ENCODE peak calls at places on chromosomes 6 and 20, in four cellular contexts. F is HCT116, I is T-helper 1 cell, V is T-helper 2 cell. E is an unnamed sample.

GRCh38 chr6:38508894-38509293 is 130.8 kb downstream of the BTBD9 start:
- DNase-seq in F (no peak), I (no peak), V (no peak), E (peak; percentile 52)

GRCh38 chr6:130070747-130071146 is 52.4 kb downstream of the L3MBTL3 start:
- DNase-seq in F (no peak), I (no peak), V (peak; percentile 19), E (no peak)

GRCh38 chr20:42024653-42025052 is 406.5 kb upstream of the CHD6 start:
- DNase-seq in F (no peak), I (no peak), V (peak; percentile 14), E (no peak)

GRCh38 chr6:94341173-94341572 is 921.8 kb upstream of the EPHA7 start:
- DNase-seq in F (no peak), I (no peak), V (no peak), E (no peak)

GRCh38 chr20:34753706-34754461 is 49.7 kb downstream of the TP53INP2 start:
- DNase-seq in F (no peak), I (no peak), V (no peak), E (no peak)

GRCh38 chr6:79574636-79575035 is 37.4 kb upstream of the LCA5 start:
- DNase-seq in F (peak; percentile 8), I (no peak), V (no peak), E (peak; percentile 47)

GRCh38 chr6:27168586-27169443 is 78.7 kb upstream of the PRSS16 start:
- DNase-seq in F (no peak), I (no peak), V (no peak), E (no peak)

GRCh38 chr6:151675746-151676459 is 131.6 kb upstream of the ESR1 start:
- DNase-seq in F (peak; percentile 57), I (peak; percentile 57), V (peak; percentile 63), E (no peak)

GRCh38 chr6:17397764-17398194 is 4.4 kb downstream of the CAP2 start:
- DNase-seq in F (no peak), I (no peak), V (no peak), E (no peak)

GRCh38 chr6:3337521-3338350 is 79.0 kb downstream of the PSMG4 start:
- DNase-seq in F (no peak), I (no peak), V (no peak), E (no peak)

GRCh38 chr6:137849076-137849708 is 17.9 kb upstream of the TNFAIP3 start:
- DNase-seq in F (no peak), I (no peak), V (no peak), E (no peak)

GRCh38 chr6:36444470-36444869 is 1.7 kb downstream of the KCTD20 start:
- DNase-seq in F (no peak), I (no peak), V (no peak), E (no peak)

GRCh38 chr6:156449569-156449968 is 327.6 kb upstream of the ARID1B start:
- DNase-seq in F (no peak), I (no peak), V (no peak), E (no peak)

GRCh38 chr6:5173862-5174643 is 86.7 kb downstream of the LYRM4 start:
- DNase-seq in F (no peak), I (peak; percentile 90), V (peak; percentile 96), E (no peak)

GRCh38 chr20:23147964-23148720 is 62.0 kb upstream of the CD93 start:
- DNase-seq in F (peak; percentile 80), I (peak; percentile 79), V (peak; percentile 61), E (peak; percentile 77)

GRCh38 chr6:152232494-152233151 is 404.5 kb downstream of the SYNE1 start:
- DNase-seq in F (no peak), I (peak; percentile 6), V (peak; percentile 64), E (no peak)

GRCh38 chr6:156816505-156816904 is 39.3 kb downstream of the ARID1B start:
- DNase-seq in F (no peak), I (no peak), V (no peak), E (no peak)

GRCh38 chr6:165497472-165497871 is 165.6 kb downstream of the PDE10A start:
- DNase-seq in F (no peak), I (no peak), V (no peak), E (no peak)

GRCh38 chr6:22570185-22570551 is 802 bp downstream of the HDGFL1 start:
- DNase-seq in F (no peak), I (no peak), V (no peak), E (no peak)

GRCh38 chr6:42368156-42368555 is 83.6 kb downstream of the TRERF1 start:
- DNase-seq in F (no peak), I (peak; percentile 63), V (peak; percentile 88), E (no peak)

GRCh38 chr20:24590193-24590982 is 121.0 kb downstream of the SYNDIG1 start:
- DNase-seq in F (no peak), I (no peak), V (no peak), E (no peak)

GRCh38 chr20:35954907-35955251 is 577 bp upstream of the SCAND1 start:
- DNase-seq in F (no peak), I (peak; percentile 58), V (peak; percentile 85), E (no peak)

GRCh38 chr6:34412643-34413214 is 13.1 kb downstream of the RPS10 start:
- DNase-seq in F (no peak), I (no peak), V (no peak), E (no peak)

GRCh38 chr6:56528412-56528841 is 114.3 kb downstream of the DST start:
- DNase-seq in F (no peak), I (no peak), V (no peak), E (peak; percentile 97)

GRCh38 chr6:144896296-144896695 is 611.2 kb downstream of the UTRN start:
- DNase-seq in F (no peak), I (no peak), V (no peak), E (peak; percentile 10)

GRCh38 chr6:31092769-31093505 is 19.4 kb downstream of the C6orf15 start:
- DNase-seq in F (no peak), I (no peak), V (no peak), E (no peak)

GRCh38 chr20:50585678-50586077 is 75.5 kb downstream of the PTPN1 start:
- DNase-seq in F (no peak), I (no peak), V (no peak), E (no peak)

GRCh38 chr20:37690626-37691369 is 3.0 kb upstream of the CTNNBL1 start:
- DNase-seq in F (no peak), I (no peak), V (no peak), E (no peak)

GRCh38 chr20:32772046-32772445 is 9.9 kb downstream of the DNMT3B start:
- DNase-seq in F (no peak), I (no peak), V (no peak), E (no peak)

E was measured in skeletal muscle cell.